ENCODE peak calls at places on chromosomes 13 and 19, in nine cellular contexts. Q, M, S, J, E, B, Y, V and G are unnamed samples.

GRCh38 chr13:37442996-37443395 is 155.6 kb downstream of the POSTN start:
- DNase-seq in B (no peak), Q (no peak), J (no peak), V (no peak), M (no peak), E (no peak), S (no peak), Y (no peak), G (no peak)

GRCh38 chr19:43747557-43748204 is 7.1 kb downstream of the SMG9 start:
- DNase-seq in Y (no peak), E (no peak), B (no peak), V (no peak), J (no peak), Q (no peak), S (no peak), M (no peak), G (no peak)

GRCh38 chr13:58994778-58995177 is 1169.0 kb downstream of the DIAPH3 start:
- DNase-seq in V (no peak), Y (no peak), S (peak; percentile 5), J (no peak), M (no peak), B (no peak), Q (no peak), E (no peak), G (no peak)

GRCh38 chr19:18478545-18479311 is 40.8 kb upstream of the ISYNA1 start:
- DNase-seq in E (peak; percentile 80), Q (peak; percentile 58), Y (no peak), J (peak; percentile 58), V (peak; percentile 58), M (peak; percentile 61), B (no peak), S (no peak), G (peak; percentile 72)

GRCh38 chr13:61029064-61029463 is 386.6 kb downstream of the PCDH20 start:
- DNase-seq in M (no peak), J (no peak), Q (no peak), B (no peak), Y (no peak), V (no peak), E (no peak), S (no peak), G (no peak)

GRCh38 chr19:4053423-4054324 is 13.0 kb downstream of the ZBTB7A start:
- DNase-seq in Y (no peak), M (no peak), Q (no peak), S (no peak), E (no peak), B (no peak), V (no peak), J (no peak), G (no peak)

GRCh38 chr19:57031156-57031555 is 88.6 kb upstream of the USP29 start:
- DNase-seq in M (no peak), J (no peak), E (no peak), Y (no peak), B (no peak), V (no peak), S (no peak), Q (no peak), G (no peak)

GRCh38 chr13:32284927-32285632 is 30.1 kb downstream of the ZAR1L start:
- DNase-seq in E (peak; percentile 79), B (no peak), Y (peak; percentile 44), M (peak; percentile 82), J (no peak), Q (no peak), S (peak; percentile 98), V (peak; percentile 36), G (peak; percentile 39)

GRCh38 chr13:95535243-95535642 is 17.3 kb upstream of the CLDN10 start:
- DNase-seq in V (peak; percentile 33), Q (no peak), Y (no peak), M (peak; percentile 41), B (no peak), E (no peak), J (no peak), S (peak; percentile 94), G (no peak)

GRCh38 chr19:19021115-19021514 is 12.2 kb downstream of the SUGP2 start:
- DNase-seq in S (no peak), M (peak; percentile 16), Q (no peak), Y (no peak), E (no peak), V (no peak), J (peak; percentile 27), B (no peak), G (no peak)

GRCh38 chr19:35556846-35557538 is 6.5 kb downstream of the ATP4A start:
- DNase-seq in Y (no peak), B (no peak), Q (no peak), E (no peak), J (no peak), M (no peak), V (no peak), S (no peak), G (no peak)
- H3K4me3 ChIP-seq in Y (peak overlapping the region; percentile 54), B (no peak overlapping the region), Q (no peak overlapping the region), E (no peak overlapping the region), J (no peak overlapping the region), M (no peak overlapping the region), V (no peak overlapping the region), S (no peak overlapping the region), G (no peak overlapping the region)

GRCh38 chr19:54383330-54383729 is 18.6 kb upstream of the LAIR1 start:
- DNase-seq in B (no peak), Q (no peak), V (no peak), Y (no peak), M (no peak), J (no peak), S (no peak), E (no peak), G (no peak)

GRCh38 chr19:54380897-54381296 is 16.2 kb upstream of the LAIR1 start:
- DNase-seq in M (no peak), V (no peak), S (no peak), E (no peak), Q (no peak), J (no peak), B (no peak), Y (no peak), G (no peak)

GRCh38 chr19:54376610-54377009 is 11.9 kb upstream of the LAIR1 start:
- DNase-seq in S (no peak), J (no peak), M (no peak), V (no peak), Q (no peak), E (no peak), Y (no peak), B (no peak), G (no peak)

GRCh38 chr19:54373781-54374266 is 9.1 kb upstream of the LAIR1 start:
- DNase-seq in Y (no peak), B (no peak), Q (no peak), E (peak; percentile 20), J (no peak), M (no peak), V (no peak), S (no peak), G (no peak)

DNA sequence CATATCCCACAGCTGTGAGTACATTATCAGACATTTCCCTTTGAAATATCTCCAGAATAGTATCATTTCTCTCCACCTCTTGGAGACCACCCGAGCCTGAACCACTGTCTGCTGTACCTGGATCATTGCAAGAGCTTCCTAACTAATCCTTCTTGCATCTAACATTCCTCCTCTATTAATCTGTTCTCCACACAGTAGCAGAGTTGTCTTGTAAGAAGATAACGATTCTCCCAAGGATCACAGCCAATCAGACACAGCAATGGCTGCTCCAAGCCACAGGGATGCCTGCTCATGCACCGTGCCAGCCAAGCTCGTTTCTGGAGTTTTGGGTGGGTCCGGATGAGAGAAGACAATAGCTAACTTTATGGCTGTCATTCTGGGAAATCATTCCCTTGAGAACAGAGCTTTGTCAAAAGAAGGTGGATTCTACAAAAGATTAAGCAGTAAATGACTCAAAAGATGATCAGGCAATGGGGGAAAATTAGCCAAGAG is 14.5 kb upstream of the LAIR1 start:
- DNase-seq in V (no peak), Y (no peak), S (no peak), M (no peak), J (no peak), E (no peak), B (no peak), Q (no peak), G (no peak)
- H3K27me3 ChIP-seq in V (no peaks in the 10 kb centered on the region), Y (peaks cover 14% of the 10 kb centered on the region), S (no peaks in the 10 kb centered on the region), M (no peaks in the 10 kb centered on the region), J (no peaks in the 10 kb centered on the region), E (no peaks in the 10 kb centered on the region), B (no peaks in the 10 kb centered on the region), Q (no peaks in the 10 kb centered on the region), G (no peaks in the 10 kb centered on the region)

GRCh38 chr19:30222993-30223865 is 149.0 kb upstream of the ZNF536 start:
- DNase-seq in Y (peak; percentile 78), V (no peak), B (no peak), Q (no peak), M (peak; percentile 22), E (no peak), J (no peak), S (no peak), G (no peak)

GRCh38 chr19:30226464-30227070 is 145.6 kb upstream of the ZNF536 start:
- DNase-seq in B (no peak), J (no peak), Q (no peak), S (no peak), Y (peak; percentile 48), E (no peak), M (peak; percentile 28), V (peak; percentile 10), G (no peak)

GRCh38 chr19:30223866-30224688 is 148.1 kb upstream of the ZNF536 start:
- DNase-seq in S (no peak), J (no peak), Q (no peak), M (no peak), Y (no peak), E (no peak), V (no peak), B (no peak), G (no peak)

GRCh38 chr19:30225615-30226463 is 146.3 kb upstream of the ZNF536 start:
- DNase-seq in M (no peak), V (no peak), E (no peak), B (no peak), S (no peak), Q (no peak), Y (peak; percentile 60), J (no peak), G (no peak)

DNA sequence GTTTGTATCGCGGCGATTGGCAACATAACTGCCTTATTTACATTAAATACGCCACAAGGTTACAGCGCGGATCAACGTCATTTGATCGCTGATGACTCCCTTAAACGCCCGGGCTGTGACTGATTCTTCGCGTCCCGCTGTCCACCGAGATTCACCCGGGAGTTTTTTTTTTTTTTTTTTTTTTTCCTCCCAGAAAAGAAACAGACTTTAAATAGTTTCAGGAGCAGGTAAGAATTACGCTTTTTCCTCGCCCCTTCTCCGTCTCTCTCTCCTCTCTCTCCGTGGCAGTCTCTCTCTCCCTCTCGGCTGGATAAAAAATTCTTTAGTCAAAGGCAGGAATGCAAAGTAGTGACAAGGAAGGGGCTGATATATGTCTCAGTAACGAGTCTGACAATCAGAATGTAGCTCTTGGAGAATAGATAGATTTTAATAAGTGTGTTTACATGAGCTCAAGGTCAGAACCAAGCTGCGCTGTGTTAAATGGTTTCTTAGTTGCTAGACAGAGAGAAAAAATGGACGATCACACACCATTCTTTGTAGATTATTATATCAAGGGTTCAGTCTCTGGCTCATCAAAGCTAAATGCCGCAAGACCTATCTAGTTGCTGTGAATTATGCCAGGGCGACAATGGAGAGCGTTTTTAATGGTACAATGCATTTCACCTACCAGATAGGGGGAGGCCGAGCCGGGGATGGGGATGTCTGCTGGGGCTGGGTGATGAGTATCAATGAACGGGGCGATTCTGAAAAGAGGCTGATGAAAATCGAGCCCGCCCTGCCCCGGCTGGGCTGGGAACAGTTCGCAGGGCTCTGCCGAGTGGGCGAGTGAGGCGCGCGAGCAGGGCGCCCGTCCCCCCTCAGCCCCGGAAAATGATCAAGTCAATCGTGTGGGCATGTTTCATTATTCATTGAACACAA is 147.2 kb upstream of the ZNF536 start:
- DNase-seq in Y (peak; percentile 64), Q (no peak), M (peak; percentile 37), E (no peak), S (no peak), B (no peak), J (no peak), V (no peak), G (no peak)
- H3K4me3 ChIP-seq in Y (peak overlapping the region; percentile 71), Q (peak overlapping the region; percentile 79), M (peak overlapping the region; percentile 23), E (no peak overlapping the region), S (no peak overlapping the region), B (no peak overlapping the region), J (no peak overlapping the region), V (no peak overlapping the region), G (peak overlapping the region; percentile 57)

GRCh38 chr19:38506723-38507550 is 73.4 kb downstream of the RYR1 start:
- DNase-seq in V (peak; percentile 92), M (peak; percentile 20), Y (peak; percentile 90), Q (peak; percentile 23), E (peak; percentile 43), B (peak; percentile 70), S (peak; percentile 68), J (no peak), G (no peak)
- H3K27me3 ChIP-seq in V (no peaks in the 10 kb centered on the region), M (peaks cover 4% of the 10 kb centered on the region), Y (no peaks in the 10 kb centered on the region), Q (no peaks in the 10 kb centered on the region), E (peaks cover 14% of the 10 kb centered on the region), B (no peaks in the 10 kb centered on the region), S (no peaks in the 10 kb centered on the region), J (peaks cover 2% of the 10 kb centered on the region), G (no peaks in the 10 kb centered on the region)